ENCODE peak calls at places on chromosome 20, in four cellular contexts. X is HL-60, F is ovary, B is lower lobe of right lung. N is an unnamed sample.

GRCh38 chr20:58179432-58180099 is 48.9 kb downstream of the ANKRD60 start:
- DNase-seq in X (peak; percentile 35), F (peak; percentile 86), B (peak; percentile 69), N (peak; percentile 87)

GRCh38 chr20:54065601-54066038 is 4.8 kb downstream of the BCAS1 start:
- DNase-seq in X (no peak), F (no peak), B (no peak), N (peak; percentile 86)

GRCh38 chr20:62656205-62656918 is 14.1 kb downstream of the SLCO4A1 start:
- DNase-seq in X (no peak), F (no peak), B (no peak), N (no peak)

GRCh38 chr20:10673176-10673830 is 496 bp downstream of the JAG1 start:
- DNase-seq in X (peak; percentile 36), F (peak; percentile 65), B (peak; percentile 59), N (peak; percentile 20)

GRCh38 chr20:54668271-54669053 is 193.1 kb downstream of the DOK5 start:
- DNase-seq in X (peak; percentile 8), F (no peak), B (no peak), N (peak; percentile 31)

GRCh38 chr20:60589624-60590023 is 631.4 kb downstream of the CDH26 start:
- DNase-seq in X (no peak), F (no peak), B (no peak), N (peak; percentile 26)

GRCh38 chr20:22099348-22099747 is 393.9 kb downstream of the PAX1 start:
- DNase-seq in X (no peak), F (no peak), B (no peak), N (no peak)

GRCh38 chr20:32189691-32190607 is 17.6 kb downstream of the PLAGL2 start:
- DNase-seq in X (no peak), F (peak; percentile 63), B (peak; percentile 56), N (no peak)

GRCh38 chr20:40506567-40506966 is 182.5 kb downstream of the MAFB start:
- DNase-seq in X (peak; percentile 100), F (peak; percentile 43), B (peak; percentile 97), N (no peak)

DNA sequence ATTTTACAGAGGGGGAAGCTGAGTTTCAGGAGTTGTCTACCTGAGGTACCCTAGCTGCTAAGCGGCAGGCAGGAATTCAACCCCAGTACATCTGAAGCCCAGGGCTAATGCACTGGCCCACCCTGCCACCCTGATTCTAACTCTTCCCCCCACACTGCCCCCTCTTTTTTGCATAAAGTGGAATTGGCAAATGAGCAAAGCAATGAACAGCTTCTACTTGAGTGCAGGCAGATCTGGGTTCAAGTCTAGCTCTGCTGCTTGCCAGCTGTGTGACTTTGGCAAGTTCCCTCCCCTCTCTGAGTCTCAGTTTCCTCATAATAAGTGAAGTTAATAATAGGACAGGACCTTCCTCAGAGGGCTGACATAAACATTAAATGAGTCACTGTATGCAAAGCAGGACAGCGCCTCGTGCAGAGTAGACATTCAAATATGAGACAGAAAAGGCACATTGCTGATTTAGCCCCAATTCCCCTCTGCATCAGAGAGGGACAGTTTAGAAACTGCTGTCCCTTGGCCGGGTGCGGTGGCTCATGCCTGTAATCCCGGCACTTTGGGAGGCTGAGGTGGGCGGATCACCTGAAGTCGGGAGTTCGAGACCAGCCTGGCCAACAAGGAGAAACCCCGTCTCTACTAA is 4.7 kb downstream of the ADA start:
- DNase-seq in X (peak; percentile 47), F (no peak), B (no peak), N (peak; percentile 5)
- H3K27ac ChIP-seq in X (peak overlapping the region; percentile 88), F (no peak overlapping the region), B (peak overlapping the region; percentile 58), N (no peak overlapping the region)

GRCh38 chr20:46977909-46978588 is 83.4 kb downstream of the EYA2 start:
- DNase-seq in X (no peak), F (no peak), B (no peak), N (no peak)

GRCh38 chr20:46977204-46977603 is 82.6 kb downstream of the EYA2 start:
- DNase-seq in X (no peak), F (no peak), B (no peak), N (no peak)

GRCh38 chr20:46978871-46979536 is 84.4 kb downstream of the EYA2 start:
- DNase-seq in X (no peak), F (no peak), B (no peak), N (no peak)

GRCh38 chr20:46981184-46981583 is 86.5 kb downstream of the EYA2 start:
- DNase-seq in X (no peak), F (no peak), B (no peak), N (no peak)

DNA sequence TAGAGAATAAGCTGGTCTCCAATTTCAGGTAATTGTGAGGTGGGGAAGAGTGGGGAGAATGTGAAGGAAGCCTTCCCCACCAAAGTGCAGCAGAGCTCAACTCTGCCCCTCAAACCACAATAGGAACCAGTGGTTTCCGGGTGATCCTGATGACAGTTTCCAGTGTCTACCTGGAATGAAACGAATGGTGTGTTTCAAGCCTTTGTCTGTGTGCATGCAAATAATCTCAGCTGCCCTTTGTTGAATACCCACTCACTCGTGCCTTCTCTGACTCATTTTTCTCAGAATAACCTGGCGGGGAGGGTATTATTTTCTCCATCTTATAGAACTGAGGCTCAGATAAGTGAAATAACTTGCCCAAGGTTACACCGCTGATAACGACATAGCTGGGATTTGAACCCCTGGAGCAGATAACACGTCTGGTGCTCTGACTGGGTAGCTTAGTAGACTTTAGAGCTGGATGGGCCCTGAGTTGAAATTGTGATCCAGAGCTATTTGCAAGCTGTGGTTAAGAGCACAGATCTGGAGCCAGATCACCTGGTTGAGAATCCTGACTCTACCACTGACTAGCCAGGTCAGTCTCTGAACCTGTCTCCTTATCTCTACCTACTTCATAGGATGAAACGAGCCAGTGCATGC is 85.1 kb downstream of the EYA2 start:
- DNase-seq in X (no peak), F (no peak), B (no peak), N (no peak)
- H3K27ac ChIP-seq in X (no peak overlapping the region), F (no peak overlapping the region), B (no peak overlapping the region), N (no peak overlapping the region)

DNA sequence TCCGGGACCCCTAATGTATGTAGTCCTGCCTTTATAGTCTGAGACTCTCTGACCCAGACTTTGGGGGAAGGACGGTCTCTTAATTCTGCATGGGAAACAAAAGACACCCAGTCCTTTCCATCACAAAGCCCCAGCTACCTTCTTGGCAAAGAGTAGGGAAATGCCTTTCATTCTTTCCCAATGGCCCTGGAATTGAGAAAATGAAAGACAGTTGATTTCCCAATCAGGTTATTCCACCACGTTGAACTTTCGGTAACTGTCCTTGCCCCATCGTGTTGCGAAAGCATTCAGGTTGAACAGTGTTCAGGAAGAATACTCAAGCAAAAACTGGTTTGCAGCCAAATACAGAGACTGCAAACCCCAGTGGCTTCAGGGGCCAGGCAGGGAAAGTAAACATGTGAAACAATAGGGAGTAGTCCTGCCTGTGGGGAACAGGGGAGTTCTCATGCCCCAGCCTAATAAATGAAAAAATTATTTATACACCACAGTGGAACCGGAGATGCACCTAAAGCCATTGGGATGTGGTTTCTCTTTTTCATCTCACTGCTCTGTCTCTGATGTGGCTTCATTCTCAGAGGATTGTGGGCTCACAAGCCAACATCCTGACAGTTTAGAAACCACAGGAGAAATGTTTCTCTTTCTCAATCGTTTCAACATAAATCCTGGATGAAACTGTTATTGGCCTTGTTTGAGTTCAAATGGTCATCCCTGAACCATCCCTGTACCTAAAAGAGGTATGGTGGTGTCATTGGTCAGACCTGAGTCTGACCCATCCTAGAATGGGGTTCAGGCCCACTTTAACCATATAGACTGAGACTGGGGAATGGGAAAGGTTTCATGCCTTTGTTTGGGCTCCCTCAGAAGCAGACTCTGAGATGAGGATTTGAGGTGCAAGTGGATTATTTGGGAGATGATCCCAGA is 44.2 kb upstream of the SLC9A8 start:
- DNase-seq in X (peak; percentile 97), F (no peak), B (peak; percentile 70), N (no peak)
- H3K27ac ChIP-seq in X (peak overlapping the region; percentile 87), F (no peak overlapping the region), B (peak overlapping the region; percentile 71), N (peak overlapping the region; percentile 27)

DNA sequence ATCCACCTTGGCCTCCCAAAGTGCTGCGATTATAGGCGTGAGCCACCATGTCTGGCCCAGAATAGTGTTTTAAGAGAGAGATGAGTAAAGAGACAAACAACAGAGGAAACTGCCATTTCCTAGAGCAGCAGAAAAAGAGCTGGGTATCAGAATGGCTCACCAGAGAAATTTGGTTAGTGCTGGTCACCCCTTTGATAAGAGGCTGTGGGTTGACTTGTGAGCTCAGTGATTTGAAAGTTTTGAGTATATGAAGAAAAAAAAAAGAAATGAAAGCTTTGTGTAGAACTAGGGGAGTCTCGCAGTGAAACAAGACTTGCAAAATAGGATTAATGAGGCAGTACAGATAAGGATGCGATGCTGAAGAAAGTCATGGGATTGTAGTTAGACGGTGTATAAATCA is 29.6 kb downstream of the MGME1 start:
- DNase-seq in X (no peak), F (no peak), B (no peak), N (no peak)
- H3K27ac ChIP-seq in X (no peak overlapping the region), F (no peak overlapping the region), B (no peak overlapping the region), N (no peak overlapping the region)

DNA sequence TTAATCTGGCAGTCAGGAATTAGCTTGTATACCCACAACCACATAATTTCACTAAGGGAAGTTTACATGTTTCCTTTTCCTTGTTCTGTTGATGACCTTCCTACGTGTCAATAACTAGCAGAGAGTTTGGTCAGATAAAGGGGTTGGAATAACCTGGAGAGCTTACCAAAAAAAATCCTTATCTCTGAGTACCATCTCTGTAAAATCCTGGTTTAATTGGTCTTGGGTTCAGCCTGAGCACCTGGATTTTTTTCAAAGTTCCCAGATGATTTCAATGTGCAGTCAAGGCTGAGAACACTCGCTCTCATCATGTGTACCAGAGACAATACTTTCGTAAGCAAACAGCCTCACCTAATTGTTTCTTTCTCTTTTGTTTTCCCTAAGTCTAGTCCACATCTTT is 483.8 kb upstream of the FLRT3 start:
- DNase-seq in X (no peak), F (no peak), B (no peak), N (no peak)
- H3K27ac ChIP-seq in X (no peak overlapping the region), F (no peak overlapping the region), B (no peak overlapping the region), N (no peak overlapping the region)

DNA sequence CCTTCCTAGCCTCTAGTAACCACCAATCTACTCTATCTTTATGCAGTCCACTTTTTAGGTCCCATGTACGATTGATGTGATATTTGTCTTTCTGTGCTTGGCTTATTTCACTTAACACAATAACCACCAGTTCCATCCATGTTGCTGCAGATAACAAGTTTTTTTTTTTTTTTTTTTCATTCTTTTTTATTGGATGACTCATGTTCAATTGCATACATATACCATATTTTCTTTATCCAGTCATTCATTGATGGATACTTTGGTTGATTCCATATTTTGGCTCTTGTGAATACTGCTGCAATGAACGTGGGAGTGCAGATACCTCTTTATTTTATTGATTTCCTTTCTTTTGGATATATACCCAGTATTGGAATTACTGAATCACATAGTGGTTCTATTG is 600.4 kb upstream of the FLRT3 start:
- DNase-seq in X (no peak), F (no peak), B (no peak), N (no peak)
- H3K27ac ChIP-seq in X (no peak overlapping the region), F (no peak overlapping the region), B (no peak overlapping the region), N (no peak overlapping the region)

N was measured in K562.